ENCODE peak calls at places on chromosome 6, in seven cellular contexts. D is DMS153, C is HS-27A, Y is astrocyte of the spinal cord, O is cardiac muscle cell, J is GM03348, K is retina. Q is an unnamed sample.

GRCh38 chr6:99789767-99790166 is 183.1 kb downstream of the PRDM13 start:
- DNase-seq in D (no peak), C (no peak), Y (no peak), O (no peak), J (no peak), K (no peak), Q (no peak)

GRCh38 chr6:148611213-148611612 is 135.6 kb upstream of the UST start:
- DNase-seq in D (no peak), C (no peak), Y (peak), O (peak), J (peak), K (no peak), Q (no peak)

GRCh38 chr6:30793521-30794194 is 49.3 kb upstream of the IER3 start:
- DNase-seq in D (no peak), C (no peak), Y (peak), O (peak), J (no peak), K (no peak), Q (no peak)

GRCh38 chr6:132257561-132257960 is 143.7 kb downstream of the MOXD1 start:
- DNase-seq in D (no peak), C (no peak), Y (no peak), O (no peak), J (no peak), K (no peak), Q (no peak)

GRCh38 chr6:399785-400517 is 8.4 kb downstream of the IRF4 start:
- DNase-seq in D (no peak), C (no peak), Y (no peak), O (no peak), J (no peak), K (no peak), Q (no peak)

GRCh38 chr6:119283214-119283613 is 66.3 kb downstream of the MAN1A1 start:
- DNase-seq in D (no peak), C (no peak), Y (peak), O (no peak), J (no peak), K (no peak), Q (no peak)

GRCh38 chr6:3351105-3351676 is 92.4 kb downstream of the PSMG4 start:
- DNase-seq in D (peak), C (no peak), Y (no peak), O (no peak), J (no peak), K (peak), Q (peak)

GRCh38 chr6:166010136-166010535 is 157.5 kb downstream of the TBXT start:
- DNase-seq in D (no peak), C (no peak), Y (no peak), O (no peak), J (no peak), K (peak), Q (no peak)

GRCh38 chr6:150685860-150686259 is 86.2 kb downstream of the PLEKHG1 start:
- DNase-seq in D (no peak), C (no peak), Y (no peak), O (peak), J (peak), K (no peak), Q (peak)

GRCh38 chr6:109062756-109063352 is 31.8 kb downstream of the SESN1 start:
- DNase-seq in D (no peak), C (no peak), Y (no peak), O (no peak), J (no peak), K (no peak), Q (no peak)

GRCh38 chr6:46925563-46926253 is 4.0 kb upstream of the ADGRF5 start:
- DNase-seq in D (no peak), C (peak), Y (peak), O (peak), J (peak), K (no peak), Q (no peak)

GRCh38 chr6:2630362-2630761 is 120.4 kb downstream of the MYLK4 start:
- DNase-seq in D (no peak), C (peak), Y (peak), O (peak), J (peak), K (no peak), Q (no peak)